ENCODE peak calls at places on chromosomes 1 and 21, in ten cellular contexts. One of them, this sample, is unnamed.

GRCh38 chr1:64469977-64470669 is at the start of gene CACHD1:
- DNase-seq in cardiac fibroblast: peak; percentile 84
- DNase-seq in AG10803: peak; percentile 75
- DNase-seq in right atrium auricular region: peak; percentile 86
- DNase-seq in B cell: no peak
- DNase-seq in A549: peak; percentile 68
- DNase-seq in body of pancreas: peak; percentile 82
- DNase-seq in HCT116: peak; percentile 52
- DNase-seq in HFF-Myc: peak; percentile 43
- DNase-seq in Peyer's patch: peak; percentile 79
- DNase-seq in this sample: peak; percentile 77

GRCh38 chr1:1344672-1345361 is 4.4 kb downstream of the DVL1 start:
- DNase-seq in B cell: no peak
- DNase-seq in body of pancreas: no peak
- DNase-seq in AG10803: peak; percentile 56
- DNase-seq in HFF-Myc: no peak
- DNase-seq in right atrium auricular region: no peak
- DNase-seq in HCT116: peak; percentile 95
- DNase-seq in A549: peak; percentile 84
- DNase-seq in cardiac fibroblast: no peak
- DNase-seq in Peyer's patch: peak; percentile 79
- DNase-seq in this sample: peak; percentile 90

GRCh38 chr21:37821791-37822450 is 94.3 kb downstream of the KCNJ6 start:
- DNase-seq in B cell: no peak
- DNase-seq in HCT116: no peak
- DNase-seq in A549: no peak
- DNase-seq in cardiac fibroblast: no peak
- DNase-seq in right atrium auricular region: no peak
- DNase-seq in Peyer's patch: no peak
- DNase-seq in HFF-Myc: no peak
- DNase-seq in body of pancreas: no peak
- DNase-seq in AG10803: no peak
- DNase-seq in this sample: no peak

GRCh38 chr1:96842215-96842614 is 120.6 kb downstream of the PTBP2 start:
- DNase-seq in body of pancreas: no peak
- DNase-seq in right atrium auricular region: no peak
- DNase-seq in AG10803: peak; percentile 14
- DNase-seq in Peyer's patch: no peak
- DNase-seq in HCT116: no peak
- DNase-seq in B cell: no peak
- DNase-seq in A549: no peak
- DNase-seq in cardiac fibroblast: peak; percentile 37
- DNase-seq in HFF-Myc: no peak
- DNase-seq in this sample: no peak

GRCh38 chr1:2415801-2416208 is 3.4 kb upstream of the PEX10 start:
- DNase-seq in right atrium auricular region: no peak
- DNase-seq in A549: no peak
- DNase-seq in cardiac fibroblast: no peak
- DNase-seq in HFF-Myc: no peak
- DNase-seq in body of pancreas: no peak
- DNase-seq in Peyer's patch: peak; percentile 73
- DNase-seq in HCT116: no peak
- DNase-seq in AG10803: no peak
- DNase-seq in B cell: peak; percentile 58
- DNase-seq in this sample: peak; percentile 59

GRCh38 chr1:24191860-24192259 is 4.8 kb upstream of the IFNLR1 start:
- DNase-seq in AG10803: peak; percentile 33
- DNase-seq in right atrium auricular region: no peak
- DNase-seq in A549: peak; percentile 87
- DNase-seq in HCT116: no peak
- DNase-seq in body of pancreas: no peak
- DNase-seq in HFF-Myc: no peak
- DNase-seq in Peyer's patch: no peak
- DNase-seq in cardiac fibroblast: peak; percentile 46
- DNase-seq in B cell: no peak
- DNase-seq in this sample: peak; percentile 24

GRCh38 chr21:43926196-43926595 is 61.2 kb downstream of the AGPAT3 start:
- DNase-seq in cardiac fibroblast: no peak
- DNase-seq in right atrium auricular region: no peak
- DNase-seq in B cell: no peak
- DNase-seq in HCT116: no peak
- DNase-seq in body of pancreas: no peak
- DNase-seq in Peyer's patch: no peak
- DNase-seq in HFF-Myc: no peak
- DNase-seq in A549: no peak
- DNase-seq in AG10803: no peak
- DNase-seq in this sample: no peak

GRCh38 chr1:40848530-40849189 is 13.5 kb downstream of the CITED4 start:
- DNase-seq in right atrium auricular region: peak; percentile 74
- DNase-seq in AG10803: peak; percentile 69
- DNase-seq in B cell: no peak
- DNase-seq in A549: peak; percentile 54
- DNase-seq in HCT116: peak; percentile 71
- DNase-seq in body of pancreas: peak; percentile 83
- DNase-seq in Peyer's patch: peak; percentile 68
- DNase-seq in HFF-Myc: peak; percentile 43
- DNase-seq in cardiac fibroblast: peak; percentile 78
- DNase-seq in this sample: peak; percentile 83

GRCh38 chr1:40532844-40533424 is 1.5 kb downstream of the ZNF684 start:
- DNase-seq in Peyer's patch: no peak
- DNase-seq in HFF-Myc: no peak
- DNase-seq in B cell: peak; percentile 48
- DNase-seq in cardiac fibroblast: peak; percentile 65
- DNase-seq in HCT116: peak; percentile 50
- DNase-seq in right atrium auricular region: no peak
- DNase-seq in AG10803: peak; percentile 56
- DNase-seq in body of pancreas: no peak
- DNase-seq in A549: peak; percentile 33
- DNase-seq in this sample: peak; percentile 48

GRCh38 chr1:207300970-207301369 is 20.5 kb upstream of the CD55 start:
- DNase-seq in B cell: no peak
- DNase-seq in body of pancreas: no peak
- DNase-seq in cardiac fibroblast: no peak
- DNase-seq in A549: no peak
- DNase-seq in Peyer's patch: no peak
- DNase-seq in HFF-Myc: no peak
- DNase-seq in AG10803: no peak
- DNase-seq in right atrium auricular region: no peak
- DNase-seq in HCT116: no peak
- DNase-seq in this sample: no peak

GRCh38 chr1:54406339-54407181 is at the start of gene SSBP3:
- DNase-seq in B cell: peak; percentile 89
- DNase-seq in body of pancreas: peak; percentile 93
- DNase-seq in Peyer's patch: peak; percentile 97
- DNase-seq in A549: peak; percentile 80
- DNase-seq in AG10803: peak; percentile 93
- DNase-seq in HCT116: peak; percentile 75
- DNase-seq in HFF-Myc: peak; percentile 50
- DNase-seq in right atrium auricular region: peak; percentile 89
- DNase-seq in cardiac fibroblast: peak; percentile 97
- DNase-seq in this sample: peak; percentile 97

GRCh38 chr1:209672705-209673630 is 2.2 kb upstream of the G0S2 start:
- DNase-seq in right atrium auricular region: no peak
- DNase-seq in A549: no peak
- DNase-seq in HCT116: no peak
- DNase-seq in cardiac fibroblast: peak; percentile 51
- DNase-seq in AG10803: peak; percentile 39
- DNase-seq in body of pancreas: no peak
- DNase-seq in Peyer's patch: no peak
- DNase-seq in HFF-Myc: no peak
- DNase-seq in B cell: peak; percentile 59
- DNase-seq in this sample: no peak

GRCh38 chr1:7752512-7753417 is 18.3 kb upstream of the VAMP3 start:
- DNase-seq in B cell: peak; percentile 52
- DNase-seq in AG10803: peak; percentile 63
- DNase-seq in body of pancreas: peak; percentile 71
- DNase-seq in HCT116: peak; percentile 32
- DNase-seq in A549: peak; percentile 25
- DNase-seq in HFF-Myc: peak; percentile 36
- DNase-seq in Peyer's patch: no peak
- DNase-seq in right atrium auricular region: peak; percentile 73
- DNase-seq in cardiac fibroblast: peak; percentile 77
- DNase-seq in this sample: peak; percentile 51

GRCh38 chr1:76511226-76511625 is 356.1 kb upstream of the ST6GALNAC5 start:
- DNase-seq in Peyer's patch: no peak
- DNase-seq in A549: no peak
- DNase-seq in right atrium auricular region: no peak
- DNase-seq in body of pancreas: no peak
- DNase-seq in HCT116: no peak
- DNase-seq in B cell: no peak
- DNase-seq in AG10803: no peak
- DNase-seq in HFF-Myc: no peak
- DNase-seq in cardiac fibroblast: no peak
- DNase-seq in this sample: no peak

GRCh38 chr1:9375912-9376311 is 83.2 kb downstream of the SPSB1 start:
- DNase-seq in body of pancreas: no peak
- DNase-seq in AG10803: peak; percentile 6
- DNase-seq in HFF-Myc: no peak
- DNase-seq in Peyer's patch: no peak
- DNase-seq in B cell: no peak
- DNase-seq in right atrium auricular region: no peak
- DNase-seq in HCT116: no peak
- DNase-seq in A549: no peak
- DNase-seq in cardiac fibroblast: peak; percentile 17
- DNase-seq in this sample: no peak

GRCh38 chr1:9374748-9375345 is 82.2 kb downstream of the SPSB1 start:
- DNase-seq in body of pancreas: no peak
- DNase-seq in right atrium auricular region: no peak
- DNase-seq in HFF-Myc: no peak
- DNase-seq in B cell: no peak
- DNase-seq in cardiac fibroblast: no peak
- DNase-seq in HCT116: no peak
- DNase-seq in A549: no peak
- DNase-seq in Peyer's patch: no peak
- DNase-seq in AG10803: no peak
- DNase-seq in this sample: no peak

GRCh38 chr1:9376430-9376829 is 83.7 kb downstream of the SPSB1 start:
- DNase-seq in body of pancreas: no peak
- DNase-seq in AG10803: no peak
- DNase-seq in cardiac fibroblast: no peak
- DNase-seq in Peyer's patch: no peak
- DNase-seq in B cell: no peak
- DNase-seq in HFF-Myc: no peak
- DNase-seq in A549: no peak
- DNase-seq in right atrium auricular region: no peak
- DNase-seq in HCT116: no peak
- DNase-seq in this sample: no peak

GRCh38 chr1:9378801-9379200 is 86.1 kb downstream of the SPSB1 start:
- DNase-seq in Peyer's patch: no peak
- DNase-seq in right atrium auricular region: no peak
- DNase-seq in AG10803: no peak
- DNase-seq in B cell: no peak
- DNase-seq in HFF-Myc: no peak
- DNase-seq in body of pancreas: no peak
- DNase-seq in A549: no peak
- DNase-seq in HCT116: no peak
- DNase-seq in cardiac fibroblast: no peak
- DNase-seq in this sample: no peak

DNA sequence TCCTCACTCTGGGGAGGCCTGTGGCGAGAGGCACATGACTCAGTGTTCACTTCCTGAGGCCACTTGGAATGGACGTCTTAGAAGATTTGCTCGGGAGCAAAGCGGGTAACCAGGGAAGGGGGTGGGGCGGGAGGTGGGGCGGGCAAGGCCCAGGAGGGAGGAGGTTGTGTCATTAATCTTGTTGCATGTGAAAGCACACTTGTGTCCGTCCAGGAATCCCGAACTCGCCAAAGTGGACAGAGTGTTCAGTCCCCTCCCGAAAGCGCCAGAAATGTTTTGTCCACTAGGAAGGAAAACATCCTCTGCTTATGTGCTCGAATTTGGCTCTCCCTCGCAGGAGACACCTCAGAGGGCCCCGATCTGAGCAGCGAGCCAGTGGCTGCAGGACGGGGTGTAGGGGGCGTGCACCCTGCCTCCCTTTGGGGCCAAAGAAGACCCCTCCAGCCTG is 84.2 kb downstream of the SPSB1 start:
- DNase-seq in AG10803: peak; percentile 34
- DNase-seq in HFF-Myc: no peak
- DNase-seq in HCT116: no peak
- DNase-seq in B cell: no peak
- DNase-seq in body of pancreas: no peak
- DNase-seq in Peyer's patch: no peak
- DNase-seq in cardiac fibroblast: peak; percentile 63
- DNase-seq in A549: no peak
- DNase-seq in right atrium auricular region: peak; percentile 92
- DNase-seq in this sample: no peak
- TF ChIP-seq CTCF in AG10803: no peak
- TF ChIP-seq CTCF in HFF-Myc: no peak
- TF ChIP-seq CTCF in HCT116: no peak
- TF ChIP-seq CTCF in B cell: no peak
- TF ChIP-seq CTCF in body of pancreas: no peak
- TF ChIP-seq CTCF in Peyer's patch: no peak
- TF ChIP-seq CTCF in cardiac fibroblast: no peak
- TF ChIP-seq CTCF in A549: no peak
- TF ChIP-seq CTCF in right atrium auricular region: no peak
- TF ChIP-seq CTCF in this sample: no peak

GRCh38 chr1:223670458-223671159 is 5.1 kb upstream of the CAPN8 start:
- DNase-seq in A549: peak; percentile 51
- DNase-seq in HFF-Myc: no peak
- DNase-seq in B cell: no peak
- DNase-seq in cardiac fibroblast: peak; percentile 29
- DNase-seq in right atrium auricular region: no peak
- DNase-seq in AG10803: peak; percentile 40
- DNase-seq in HCT116: peak; percentile 36
- DNase-seq in Peyer's patch: no peak
- DNase-seq in body of pancreas: peak; percentile 34
- DNase-seq in this sample: peak; percentile 70
- TF ChIP-seq CTCF in A549: peak; percentile 62
- TF ChIP-seq CTCF in HFF-Myc: peak; percentile 62
- TF ChIP-seq CTCF in B cell: no peak
- TF ChIP-seq CTCF in cardiac fibroblast: peak; percentile 65
- TF ChIP-seq CTCF in right atrium auricular region: peak; percentile 41
- TF ChIP-seq CTCF in AG10803: peak; percentile 47
- TF ChIP-seq CTCF in HCT116: peak; percentile 70
- TF ChIP-seq CTCF in Peyer's patch: no peak
- TF ChIP-seq CTCF in body of pancreas: peak; percentile 30
- TF ChIP-seq CTCF in this sample: peak; percentile 88

GRCh38 chr1:75053207-75053606 is 81.0 kb upstream of the LHX8 start:
- DNase-seq in Peyer's patch: no peak
- DNase-seq in AG10803: no peak
- DNase-seq in right atrium auricular region: no peak
- DNase-seq in A549: no peak
- DNase-seq in cardiac fibroblast: no peak
- DNase-seq in HCT116: peak; percentile 2
- DNase-seq in HFF-Myc: no peak
- DNase-seq in body of pancreas: no peak
- DNase-seq in B cell: no peak
- DNase-seq in this sample: no peak
- TF ChIP-seq CTCF in Peyer's patch: no peak
- TF ChIP-seq CTCF in AG10803: peak; percentile 3
- TF ChIP-seq CTCF in right atrium auricular region: no peak
- TF ChIP-seq CTCF in A549: peak; percentile 36
- TF ChIP-seq CTCF in cardiac fibroblast: no peak
- TF ChIP-seq CTCF in HCT116: peak; percentile 30
- TF ChIP-seq CTCF in HFF-Myc: peak; percentile 3
- TF ChIP-seq CTCF in body of pancreas: no peak
- TF ChIP-seq CTCF in B cell: no peak
- TF ChIP-seq CTCF in this sample: no peak

DNA sequence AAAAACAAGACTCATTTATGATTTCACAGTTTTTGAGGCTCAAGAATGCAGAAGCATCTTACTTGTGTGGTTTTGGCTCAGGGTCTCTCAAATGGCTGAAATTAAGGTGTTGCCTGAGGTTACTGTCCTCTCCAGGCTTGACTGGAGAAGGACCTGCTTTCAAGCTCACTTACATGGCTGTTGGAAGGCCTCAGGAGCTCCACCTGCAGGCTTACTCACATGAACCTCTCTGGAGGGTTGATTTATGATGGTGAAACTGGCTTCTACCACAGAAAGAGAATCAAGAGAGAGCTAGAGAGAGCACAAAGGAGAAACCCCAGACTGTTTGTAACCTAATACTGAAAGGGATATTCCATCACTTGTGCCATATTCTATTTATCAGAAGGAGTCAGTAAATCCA is 6.2 kb upstream of the KCNK2 start:
- DNase-seq in cardiac fibroblast: peak; percentile 66
- DNase-seq in A549: no peak
- DNase-seq in body of pancreas: no peak
- DNase-seq in AG10803: peak; percentile 41
- DNase-seq in right atrium auricular region: no peak
- DNase-seq in HFF-Myc: peak; percentile 31
- DNase-seq in B cell: no peak
- DNase-seq in HCT116: peak; percentile 34
- DNase-seq in Peyer's patch: no peak
- DNase-seq in this sample: peak; percentile 61
- TF ChIP-seq CTCF in cardiac fibroblast: peak; percentile 51
- TF ChIP-seq CTCF in A549: peak; percentile 33
- TF ChIP-seq CTCF in body of pancreas: no peak
- TF ChIP-seq CTCF in AG10803: peak; percentile 32
- TF ChIP-seq CTCF in right atrium auricular region: no peak
- TF ChIP-seq CTCF in HFF-Myc: peak; percentile 54
- TF ChIP-seq CTCF in B cell: no peak
- TF ChIP-seq CTCF in HCT116: no peak
- TF ChIP-seq CTCF in Peyer's patch: no peak
- TF ChIP-seq CTCF in this sample: peak; percentile 48